ENCODE peak calls at places on chromosome 19, in seven cellular contexts. One of them, this sample, is unnamed. For H3K4me1, the result is how much of the 10 kb centered on the place peaks cover.

GRCh38 chr19:35107541-35107939 is 8.1 kb upstream of the FXYD3 start:
- ATAC-seq in GM12878: no peak
- ATAC-seq in HCT116: peak
- ATAC-seq in K562: peak
- ATAC-seq in GM23338: no peak
- ATAC-seq in HepG2: peak
- ATAC-seq in Panc1: no peak
- ATAC-seq in this sample: peak

GRCh38 chr19:10888421-10888866 is 17.1 kb downstream of the CARM1 start:
- ATAC-seq in HCT116: no peak
- ATAC-seq in HepG2: no peak
- ATAC-seq in GM12878: peak
- ATAC-seq in Panc1: no peak
- ATAC-seq in K562: no peak
- ATAC-seq in GM23338: peak
- ATAC-seq in this sample: no peak

GRCh38 chr19:408441-409005 is 424 bp downstream of the C2CD4C start:
- ATAC-seq in GM23338: peak
- ATAC-seq in Panc1: peak
- ATAC-seq in HCT116: peak
- ATAC-seq in HepG2: no peak
- ATAC-seq in GM12878: no peak
- ATAC-seq in K562: no peak
- ATAC-seq in this sample: no peak

GRCh38 chr19:6066661-6067646 is 43.3 kb downstream of the RFX2 start:
- ATAC-seq in GM12878: peak
- ATAC-seq in GM23338: peak
- ATAC-seq in Panc1: peak
- ATAC-seq in HepG2: peak
- ATAC-seq in HCT116: no peak
- ATAC-seq in K562: peak
- ATAC-seq in this sample: peak

GRCh38 chr19:52936958-52937334 is 13.7 kb upstream of the ZNF888 start:
- ATAC-seq in Panc1: no peak
- ATAC-seq in K562: peak
- ATAC-seq in HepG2: no peak
- ATAC-seq in GM23338: no peak
- ATAC-seq in GM12878: no peak
- ATAC-seq in HCT116: no peak
- ATAC-seq in this sample: no peak

GRCh38 chr19:39409207-39409885 is 2.7 kb downstream of the ZFP36 start:
- ATAC-seq in Panc1: peak
- ATAC-seq in HepG2: no peak
- ATAC-seq in HCT116: peak
- ATAC-seq in K562: peak
- ATAC-seq in GM12878: peak
- ATAC-seq in GM23338: peak
- ATAC-seq in this sample: peak

GRCh38 chr19:50311723-50312635 is 17.2 kb downstream of the KCNC3 start:
- ATAC-seq in HCT116: peak
- ATAC-seq in GM12878: no peak
- ATAC-seq in K562: peak
- ATAC-seq in Panc1: peak
- ATAC-seq in GM23338: no peak
- ATAC-seq in HepG2: peak
- ATAC-seq in this sample: no peak

GRCh38 chr19:1169921-1170885 is 3.9 kb downstream of the SBNO2 start:
- ATAC-seq in GM12878: no peak
- ATAC-seq in GM23338: no peak
- ATAC-seq in HepG2: no peak
- ATAC-seq in Panc1: peak
- ATAC-seq in K562: peak
- ATAC-seq in HCT116: no peak
- ATAC-seq in this sample: peak

GRCh38 chr19:35899547-35900214 is 659 bp downstream of the NFKBID start:
- ATAC-seq in GM12878: peak
- ATAC-seq in Panc1: peak
- ATAC-seq in K562: peak
- ATAC-seq in GM23338: peak
- ATAC-seq in HepG2: peak
- ATAC-seq in HCT116: peak
- ATAC-seq in this sample: peak

GRCh38 chr19:56106397-56106849 is 14.7 kb downstream of the ZNF787 start:
- ATAC-seq in HCT116: no peak
- ATAC-seq in GM12878: no peak
- ATAC-seq in K562: no peak
- ATAC-seq in GM23338: no peak
- ATAC-seq in HepG2: no peak
- ATAC-seq in Panc1: peak
- ATAC-seq in this sample: no peak

GRCh38 chr19:40740747-40741146 is 9.5 kb downstream of the ACTMAP start:
- ATAC-seq in GM23338: no peak
- ATAC-seq in K562: no peak
- ATAC-seq in Panc1: no peak
- ATAC-seq in GM12878: no peak
- ATAC-seq in HepG2: no peak
- ATAC-seq in HCT116: no peak
- ATAC-seq in this sample: peak

GRCh38 chr19:41921280-41922219 is 6.7 kb downstream of the ERFL start:
- ATAC-seq in GM23338: peak
- ATAC-seq in HCT116: no peak
- ATAC-seq in GM12878: peak
- ATAC-seq in K562: peak
- ATAC-seq in Panc1: no peak
- ATAC-seq in HepG2: no peak
- ATAC-seq in this sample: no peak

GRCh38 chr19:6062274-6062673 is 48.0 kb downstream of the RFX2 start:
- ATAC-seq in HCT116: no peak
- ATAC-seq in HepG2: no peak
- ATAC-seq in Panc1: no peak
- ATAC-seq in GM23338: no peak
- ATAC-seq in GM12878: no peak
- ATAC-seq in K562: no peak
- ATAC-seq in this sample: no peak

GRCh38 chr19:48739400-48739825 is 997 bp downstream of the RASIP1 start:
- ATAC-seq in K562: no peak
- ATAC-seq in HepG2: no peak
- ATAC-seq in Panc1: no peak
- ATAC-seq in HCT116: no peak
- ATAC-seq in GM12878: no peak
- ATAC-seq in GM23338: no peak
- ATAC-seq in this sample: no peak

GRCh38 chr19:48739835-48740704 is at the start of gene RASIP1:
- ATAC-seq in K562: no peak
- ATAC-seq in GM23338: no peak
- ATAC-seq in HCT116: no peak
- ATAC-seq in HepG2: no peak
- ATAC-seq in Panc1: no peak
- ATAC-seq in GM12878: no peak
- ATAC-seq in this sample: peak

GRCh38 chr19:48740705-48741030 is 258 bp upstream of the RASIP1 start:
- ATAC-seq in K562: no peak
- ATAC-seq in GM12878: no peak
- ATAC-seq in GM23338: no peak
- ATAC-seq in Panc1: no peak
- ATAC-seq in HCT116: no peak
- ATAC-seq in HepG2: no peak
- ATAC-seq in this sample: no peak

GRCh38 chr19:48737360-48737998 is 2.9 kb downstream of the RASIP1 start:
- ATAC-seq in HepG2: no peak
- ATAC-seq in HCT116: peak
- ATAC-seq in GM12878: no peak
- ATAC-seq in K562: peak
- ATAC-seq in GM23338: peak
- ATAC-seq in Panc1: no peak
- ATAC-seq in this sample: no peak

DNA sequence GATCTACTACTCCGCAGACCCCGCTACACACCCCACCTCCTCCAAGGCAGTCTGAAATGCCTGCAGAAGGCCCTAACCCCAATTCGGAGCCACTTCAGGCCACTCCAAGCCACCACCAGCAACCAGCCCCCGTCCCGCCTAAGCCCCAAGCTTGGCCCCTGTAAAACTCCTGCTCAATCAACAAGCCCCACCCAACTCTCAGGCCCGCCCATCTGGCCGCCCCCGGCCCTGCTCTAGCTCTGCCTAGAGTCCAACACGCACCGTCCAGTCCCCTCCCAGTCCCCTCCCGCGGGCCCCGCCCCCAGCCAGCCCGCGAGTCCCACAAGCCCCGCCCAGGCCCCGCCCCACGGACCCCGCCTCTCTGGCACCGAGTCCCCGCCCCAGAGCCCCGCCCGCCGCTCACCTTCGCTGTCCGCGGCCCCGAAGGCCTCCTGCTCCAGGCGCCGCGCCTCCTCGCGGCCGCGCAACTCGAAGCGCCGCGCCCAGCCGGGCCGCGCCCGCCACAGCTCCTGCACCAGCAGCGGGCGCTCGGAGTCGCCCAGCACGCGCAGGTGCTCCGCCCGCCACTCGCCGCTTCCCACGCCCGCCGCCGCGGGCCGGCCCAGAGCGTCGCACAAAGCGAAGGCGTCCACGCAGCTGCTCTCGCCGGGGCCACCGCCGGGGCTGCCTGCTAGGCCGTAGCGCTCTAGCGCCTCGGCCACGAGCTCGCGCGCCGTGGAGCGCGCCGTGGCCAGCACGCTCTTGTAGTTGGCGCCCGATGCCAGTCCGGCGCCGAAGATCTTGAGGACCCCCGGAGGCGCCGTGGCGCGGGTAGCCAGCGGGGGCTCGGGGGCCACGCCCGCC is 1.6 kb downstream of the RASIP1 start:
- ATAC-seq in K562: peak
- ATAC-seq in HepG2: peak
- ATAC-seq in Panc1: peak
- ATAC-seq in HCT116: peak
- ATAC-seq in GM23338: peak
- ATAC-seq in GM12878: peak
- ATAC-seq in this sample: peak
- TF ChIP-seq POLR2AphosphoS5 in K562: no peak
- TF ChIP-seq POLR2AphosphoS5 in HepG2: peak
- TF ChIP-seq POLR2AphosphoS5 in Panc1: no peak
- TF ChIP-seq POLR2AphosphoS5 in HCT116: peak
- TF ChIP-seq POLR2AphosphoS5 in GM23338: peak
- TF ChIP-seq POLR2AphosphoS5 in GM12878: no peak
- TF ChIP-seq POLR2AphosphoS5 in this sample: no peak

GRCh38 chr19:45363861-45364459 is 6.4 kb downstream of the ERCC2 start:
- ATAC-seq in K562: no peak
- ATAC-seq in Panc1: no peak
- ATAC-seq in HepG2: no peak
- ATAC-seq in HCT116: no peak
- ATAC-seq in GM12878: no peak
- ATAC-seq in GM23338: no peak
- ATAC-seq in this sample: no peak
- H3K4me3 ChIP-seq in K562: no peak
- H3K4me3 ChIP-seq in Panc1: no peak
- H3K4me3 ChIP-seq in HepG2: no peak
- H3K4me3 ChIP-seq in HCT116: no peak
- H3K4me3 ChIP-seq in GM12878: no peak
- H3K4me3 ChIP-seq in GM23338: no peak
- H3K4me3 ChIP-seq in this sample: no peak

DNA sequence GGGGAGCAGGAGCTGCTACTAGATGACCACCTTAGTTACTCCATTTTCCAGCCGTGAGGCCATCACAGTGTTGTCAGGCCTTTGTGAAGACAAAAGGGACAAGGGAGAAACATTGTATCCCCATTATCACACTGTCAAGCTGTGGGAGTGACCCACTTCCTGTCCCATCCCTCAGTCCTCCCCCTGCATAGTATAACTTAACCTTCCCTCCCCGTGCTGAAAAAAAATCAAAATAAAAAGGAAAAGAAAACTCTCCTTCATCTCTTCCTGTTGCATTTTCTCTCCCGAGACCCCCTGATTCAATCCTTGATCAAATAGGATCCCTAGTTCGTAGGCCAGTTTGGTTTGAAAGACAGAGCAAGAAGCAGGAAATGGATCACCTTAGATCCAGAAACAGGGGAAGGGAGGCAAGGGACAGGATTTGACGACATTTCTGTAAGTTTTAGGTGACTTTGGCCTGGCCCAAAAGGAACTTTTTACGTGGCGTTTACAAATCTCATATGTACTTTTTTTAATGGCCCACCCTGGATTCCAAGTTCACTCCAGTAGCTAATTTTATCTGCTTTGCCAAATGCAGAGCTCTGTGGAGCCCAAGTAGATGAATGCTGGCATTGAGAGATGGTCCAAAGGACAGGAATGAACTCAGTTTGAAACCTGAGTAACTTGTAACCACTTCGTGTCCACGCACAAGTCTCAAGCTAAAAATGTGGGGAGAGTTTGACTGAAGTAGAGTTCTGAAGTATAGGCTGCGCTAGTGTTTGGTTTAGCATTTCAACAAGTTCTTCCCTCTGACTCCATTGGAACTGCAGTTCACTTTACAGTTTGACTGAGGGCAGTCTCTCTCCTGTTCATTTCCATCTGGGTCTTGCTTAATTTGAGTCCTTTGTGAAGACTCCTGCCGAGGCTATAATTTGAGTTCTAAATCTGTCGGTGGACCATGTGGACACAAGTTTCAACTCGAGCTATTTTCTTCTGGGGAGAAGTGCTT is 16.6 kb upstream of the GATAD2A start:
- ATAC-seq in HepG2: peak
- ATAC-seq in HCT116: no peak
- ATAC-seq in GM23338: no peak
- ATAC-seq in Panc1: no peak
- ATAC-seq in GM12878: no peak
- ATAC-seq in K562: peak
- ATAC-seq in this sample: no peak
- H3K4me1 ChIP-seq in HepG2: half or more
- H3K4me1 ChIP-seq in HCT116: under half
- H3K4me1 ChIP-seq in GM23338: under half
- H3K4me1 ChIP-seq in Panc1: under half
- H3K4me1 ChIP-seq in GM12878: under half
- H3K4me1 ChIP-seq in K562: under half
- H3K4me1 ChIP-seq in this sample: under half

DNA sequence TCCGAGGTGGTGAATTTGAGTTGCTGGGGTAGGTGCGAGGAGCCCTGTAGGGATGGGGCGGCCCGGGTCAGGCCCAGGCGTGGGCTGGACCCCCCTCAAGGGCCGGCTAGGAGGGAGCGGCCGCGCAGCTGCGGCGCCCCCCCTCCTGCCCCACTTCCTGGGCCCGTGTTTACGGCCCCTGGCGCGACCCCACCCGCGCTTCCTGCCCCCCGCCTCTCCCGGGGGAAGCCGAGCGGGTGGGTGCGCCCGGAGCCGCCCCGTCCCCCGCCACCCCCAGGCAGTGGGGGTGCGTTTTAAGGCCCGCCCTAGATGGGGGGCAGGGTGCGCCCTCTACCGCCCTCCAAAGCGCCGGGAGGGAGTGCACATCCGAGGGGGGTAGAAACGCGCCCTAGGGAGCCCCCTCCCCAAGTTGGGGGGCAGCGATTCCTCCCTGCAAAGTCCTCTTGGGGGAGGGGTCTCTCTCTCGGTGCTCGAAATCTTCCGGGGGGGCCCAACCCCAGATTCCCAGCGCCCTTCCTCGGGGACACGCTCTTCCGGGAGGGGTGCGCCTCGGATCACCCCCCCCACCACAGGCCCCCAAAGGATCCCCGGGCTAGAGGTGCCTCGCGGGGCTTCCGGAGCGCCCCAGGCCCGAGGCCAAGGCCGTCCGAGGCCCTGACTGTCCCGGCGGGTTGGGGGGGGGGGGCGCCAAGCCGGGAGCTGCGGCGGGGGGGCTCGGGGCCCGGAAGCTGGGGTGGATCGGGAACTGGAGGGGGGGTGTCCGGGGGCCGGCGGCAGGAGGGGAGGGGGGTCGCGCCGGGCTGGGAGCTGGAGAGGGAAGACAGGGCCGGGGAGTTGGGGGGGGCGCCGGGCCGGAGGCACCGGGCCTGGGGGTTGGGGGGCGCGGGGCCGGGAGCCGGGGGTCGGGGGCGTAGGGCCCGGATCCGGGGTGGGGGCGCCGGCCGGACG is 807 bp downstream of the TLE5 start:
- ATAC-seq in Panc1: peak
- ATAC-seq in HepG2: no peak
- ATAC-seq in HCT116: peak
- ATAC-seq in K562: peak
- ATAC-seq in GM23338: peak
- ATAC-seq in GM12878: peak
- ATAC-seq in this sample: peak
- TF ChIP-seq POLR2AphosphoS5 in Panc1: no peak
- TF ChIP-seq POLR2AphosphoS5 in HepG2: no peak
- TF ChIP-seq POLR2AphosphoS5 in HCT116: peak
- TF ChIP-seq POLR2AphosphoS5 in K562: no peak
- TF ChIP-seq POLR2AphosphoS5 in GM23338: no peak
- TF ChIP-seq POLR2AphosphoS5 in GM12878: no peak
- TF ChIP-seq POLR2AphosphoS5 in this sample: peak